ENCODE peak calls at places on chromosome 7, in nine cellular contexts. J, E, I, A, K, C, D, Y and B are unnamed samples.

GRCh38 chr7:152850420-152850819 is 90.9 kb downstream of the ACTR3B start:
- DNase-seq in A (no peak), Y (no peak), J (no peak), C (no peak), I (no peak), D (no peak), E (no peak), K (no peak), B (no peak)

GRCh38 chr7:110909102-110909501 is 181.8 kb upstream of the LRRN3 start:
- DNase-seq in Y (no peak), I (no peak), A (no peak), K (no peak), C (no peak), E (no peak), J (no peak), D (no peak), B (no peak)

GRCh38 chr7:114293289-114294012 is 121.2 kb upstream of the FOXP2 start:
- DNase-seq in C (no peak), K (no peak), D (no peak), E (no peak), I (no peak), A (no peak), J (no peak), Y (no peak), B (no peak)

GRCh38 chr7:37577901-37578300 is 105.7 kb upstream of the GPR141 start:
- DNase-seq in I (no peak), E (no peak), Y (no peak), D (no peak), K (no peak), A (no peak), C (no peak), J (no peak), B (no peak)

GRCh38 chr7:94355389-94355788 is 39.3 kb upstream of the COL1A2 start:
- DNase-seq in Y (peak; percentile 73), D (no peak), I (no peak), J (no peak), C (no peak), K (no peak), A (no peak), E (no peak), B (no peak)

GRCh38 chr7:72032934-72033333 is 379.2 kb downstream of the CALN1 start:
- DNase-seq in C (no peak), E (no peak), J (no peak), I (no peak), K (no peak), A (peak; percentile 34), D (no peak), Y (no peak), B (no peak)

GRCh38 chr7:6035165-6035564 is 4.0 kb downstream of the ANKRD61 start:
- DNase-seq in Y (no peak), J (no peak), E (no peak), A (no peak), C (no peak), D (no peak), K (no peak), I (no peak), B (no peak)

GRCh38 chr7:18958627-18959026 is 158.8 kb downstream of the TWIST1 start:
- DNase-seq in K (peak; percentile 75), Y (peak; percentile 86), J (no peak), I (no peak), A (no peak), D (no peak), E (no peak), C (no peak), B (no peak)

GRCh38 chr7:102813256-102814024 is 64.6 kb downstream of the FAM185A start:
- DNase-seq in Y (no peak), A (no peak), E (no peak), J (no peak), D (no peak), C (no peak), I (peak; percentile 2), K (no peak), B (no peak)

GRCh38 chr7:47601119-47601880 is 19.4 kb upstream of the TNS3 start:
- DNase-seq in D (peak; percentile 70), J (no peak), I (peak; percentile 96), E (no peak), A (no peak), C (no peak), Y (peak; percentile 93), K (peak; percentile 75), B (no peak)

GRCh38 chr7:73774923-73775322 is 4.9 kb upstream of the CLDN3 start:
- DNase-seq in I (no peak), Y (peak; percentile 34), J (no peak), A (no peak), K (no peak), C (no peak), D (no peak), E (no peak), B (no peak)

GRCh38 chr7:67371429-67372305 is 375.0 kb downstream of the TYW1 start:
- DNase-seq in D (peak; percentile 60), Y (peak; percentile 46), J (peak; percentile 87), C (peak; percentile 30), E (peak; percentile 71), K (peak; percentile 66), A (peak; percentile 36), I (peak; percentile 76), B (peak; percentile 18)

GRCh38 chr7:47249361-47249760 is 332.6 kb downstream of the TNS3 start:
- DNase-seq in E (no peak), D (no peak), J (no peak), Y (no peak), I (no peak), A (no peak), C (no peak), K (no peak), B (no peak)

GRCh38 chr7:15764986-15765385 is 78.5 kb upstream of the MEOX2 start:
- DNase-seq in J (no peak), C (no peak), Y (no peak), E (no peak), D (peak; percentile 7), A (no peak), K (no peak), I (no peak), B (no peak)

DNA sequence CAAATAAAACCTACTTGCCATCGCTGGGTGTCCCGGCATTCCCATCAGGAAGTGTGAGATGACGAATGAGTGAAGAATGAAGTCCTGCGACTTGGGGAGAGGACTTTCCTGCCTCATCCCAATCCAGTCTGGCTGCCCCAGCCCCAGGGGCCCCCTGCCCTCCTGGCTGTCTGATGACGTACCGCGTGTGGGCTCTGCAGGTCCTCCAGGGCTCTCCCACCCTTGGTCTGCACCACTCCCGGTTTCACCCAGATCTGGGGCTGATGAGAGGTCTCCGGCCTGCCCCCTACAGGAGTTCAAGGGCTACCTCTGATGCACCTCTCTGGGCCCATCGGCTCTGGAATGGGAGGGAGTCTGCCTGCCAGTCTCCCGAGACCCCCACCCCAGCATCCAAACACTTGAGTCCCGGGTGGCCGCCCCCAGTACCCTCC is 9.8 kb downstream of the ATP6V1F start:
- DNase-seq in D (peak; percentile 72), Y (no peak), I (peak; percentile 54), C (no peak), A (no peak), J (no peak), E (no peak), K (no peak), B (no peak)
- TF ChIP-seq CTCF in D (peak; percentile 44), Y (no peak), I (no peak), C (no peak), A (no peak), J (no peak), E (no peak), K (no peak), B (no peak)

DNA sequence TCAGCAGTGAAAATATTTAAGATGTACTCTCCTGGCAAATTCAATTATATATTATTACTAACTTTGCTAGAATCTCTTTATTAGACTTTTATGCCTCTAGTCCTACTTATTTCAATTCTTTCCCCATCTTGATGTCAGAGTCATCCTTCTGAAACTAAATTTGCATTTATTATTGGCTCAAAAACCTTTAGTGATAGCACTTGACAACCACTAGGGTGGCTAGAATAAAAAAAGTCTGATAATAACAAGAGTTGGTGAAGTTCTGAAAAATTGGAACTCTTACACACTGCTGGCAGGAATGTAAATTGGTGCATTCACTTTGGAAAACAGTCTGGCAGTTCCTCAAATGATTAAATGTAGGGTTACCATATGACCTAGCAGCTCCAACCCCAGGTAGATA is 73.8 kb downstream of the LSMEM1 start:
- DNase-seq in I (no peak), Y (no peak), C (no peak), A (no peak), J (no peak), K (no peak), E (no peak), D (no peak), B (no peak)
- TF ChIP-seq CTCF in I (no peak), Y (peak; percentile 13), C (no peak), A (no peak), J (no peak), K (peak; percentile 8), E (no peak), D (no peak), B (no peak)

DNA sequence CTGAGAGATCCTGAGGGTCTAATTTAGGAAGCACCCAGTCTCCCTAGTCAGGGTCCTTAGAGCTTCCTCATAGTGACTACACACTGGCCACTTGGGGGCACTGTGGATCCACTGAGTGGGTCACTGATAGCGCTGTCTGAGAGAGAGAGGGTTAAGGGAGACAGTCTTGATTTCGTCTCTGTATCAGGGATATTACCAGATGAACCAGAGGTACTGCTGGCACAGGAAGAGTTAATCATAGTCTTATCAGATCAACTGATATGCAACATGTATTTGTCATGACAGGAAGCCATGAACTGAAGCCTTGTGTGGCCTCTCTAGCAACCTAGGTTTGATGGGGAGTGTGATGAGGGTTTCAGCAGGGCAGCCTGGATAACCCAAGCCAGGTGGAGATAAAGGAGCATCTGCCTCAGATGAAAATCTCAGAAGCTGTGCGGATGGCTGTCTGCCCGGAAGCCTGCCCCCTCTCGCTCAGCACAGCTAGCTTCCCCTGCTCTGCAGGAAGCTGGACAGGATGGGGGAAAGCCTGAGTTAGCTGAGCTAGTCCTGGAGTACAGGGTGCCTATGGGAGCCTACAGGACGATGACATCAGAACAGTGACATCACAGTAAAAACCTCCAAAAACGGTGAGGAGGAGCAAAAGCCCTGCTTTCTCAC is 214.0 kb upstream of the PRSS1 start:
- DNase-seq in D (peak; percentile 89), E (peak; percentile 81), I (peak; percentile 58), J (peak; percentile 68), C (peak; percentile 68), Y (peak; percentile 81), A (peak; percentile 55), K (peak; percentile 88), B (no peak)
- TF ChIP-seq CTCF in D (peak; percentile 98), E (peak; percentile 74), I (peak; percentile 86), J (peak; percentile 94), C (no peak), Y (peak; percentile 93), A (peak; percentile 53), K (peak; percentile 93), B (no peak)

DNA sequence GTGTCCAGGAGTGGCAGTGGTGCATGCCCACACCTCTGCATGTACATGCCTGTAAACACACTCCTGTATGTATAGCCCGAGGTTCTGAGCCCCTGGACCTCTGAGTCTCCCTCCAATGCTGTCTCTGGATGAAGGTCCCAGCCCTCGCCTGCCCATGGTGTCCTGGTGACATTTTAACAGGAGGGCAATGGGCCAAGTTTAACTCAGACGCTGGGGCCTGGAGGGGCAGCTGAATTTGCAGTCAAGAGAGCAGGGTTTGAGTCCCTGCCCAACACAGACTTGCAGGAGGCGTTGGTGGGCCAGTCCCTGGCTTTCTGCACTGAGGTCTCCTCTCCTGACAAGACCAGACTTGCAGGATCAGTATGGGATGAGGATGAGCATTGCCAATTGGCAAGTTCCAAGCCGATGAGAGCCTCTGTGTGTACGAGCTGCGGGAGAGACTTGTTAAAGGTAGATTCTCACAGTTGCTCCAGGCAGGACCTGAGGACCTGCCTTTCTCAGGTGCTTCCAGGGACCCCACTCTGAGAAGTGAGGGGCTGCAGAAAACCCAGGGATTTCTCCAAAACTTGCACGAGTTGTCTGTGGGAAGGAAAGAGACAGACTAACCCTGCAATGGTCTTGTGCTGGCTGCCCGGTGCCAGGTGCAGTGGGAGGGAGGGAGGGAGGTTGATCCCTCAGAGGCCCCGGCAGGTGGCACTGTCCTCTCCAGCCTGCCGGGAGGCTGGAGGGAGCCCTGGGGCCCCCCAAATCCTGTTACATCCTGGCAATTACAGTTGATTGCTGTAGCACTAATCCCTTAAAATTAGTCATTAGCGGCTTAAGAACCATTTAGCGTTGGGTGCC is 142.0 kb downstream of the ELFN1 start:
- DNase-seq in C (no peak), D (no peak), E (no peak), K (no peak), A (no peak), I (peak; percentile 67), Y (no peak), J (peak; percentile 67), B (no peak)
- TF ChIP-seq CTCF in C (no peak), D (peak; percentile 37), E (peak; percentile 38), K (peak; percentile 26), A (no peak), I (peak; percentile 54), Y (peak; percentile 14), J (peak; percentile 54), B (no peak)